ENCODE peak calls at places on chromosome 11, in six cellular contexts. One of them, this sample, is unnamed. For H3K4me1, the result is how much of the 10 kb centered on the place peaks cover.

GRCh38 chr11:114367244-114367957 is 32.9 kb downstream of the C11orf71 start:
- DNase-seq in testis: no peak
- DNase-seq in right cardiac atrium: no peak
- DNase-seq in ovary: no peak
- DNase-seq in right atrium auricular region: no peak
- DNase-seq in psoas muscle: no peak
- DNase-seq in this sample: no peak

GRCh38 chr11:16958833-16959232 is 55.4 kb downstream of the PLEKHA7 start:
- DNase-seq in testis: no peak
- DNase-seq in right cardiac atrium: no peak
- DNase-seq in ovary: no peak
- DNase-seq in right atrium auricular region: peak
- DNase-seq in psoas muscle: no peak
- DNase-seq in this sample: peak

GRCh38 chr11:9180784-9181183 is 84.4 kb downstream of the DENND5A start:
- DNase-seq in testis: no peak
- DNase-seq in right cardiac atrium: no peak
- DNase-seq in ovary: no peak
- DNase-seq in right atrium auricular region: no peak
- DNase-seq in psoas muscle: no peak
- DNase-seq in this sample: no peak

GRCh38 chr11:79956061-79956460 is 515.2 kb upstream of the TENM4 start:
- DNase-seq in testis: no peak
- DNase-seq in right cardiac atrium: no peak
- DNase-seq in ovary: no peak
- DNase-seq in right atrium auricular region: no peak
- DNase-seq in psoas muscle: no peak
- DNase-seq in this sample: no peak

GRCh38 chr11:114399903-114400221 is 449 bp downstream of the C11orf71 start:
- DNase-seq in testis: no peak
- DNase-seq in right cardiac atrium: no peak
- DNase-seq in ovary: no peak
- DNase-seq in right atrium auricular region: peak
- DNase-seq in psoas muscle: peak
- DNase-seq in this sample: peak

GRCh38 chr11:120608760-120609211 is 97.2 kb downstream of the GRIK4 start:
- DNase-seq in testis: no peak
- DNase-seq in right cardiac atrium: peak
- DNase-seq in ovary: no peak
- DNase-seq in right atrium auricular region: no peak
- DNase-seq in psoas muscle: peak
- DNase-seq in this sample: peak

GRCh38 chr11:61054927-61055562 is 47.2 kb upstream of the CD5 start:
- DNase-seq in testis: no peak
- DNase-seq in right cardiac atrium: no peak
- DNase-seq in ovary: no peak
- DNase-seq in right atrium auricular region: no peak
- DNase-seq in psoas muscle: no peak
- DNase-seq in this sample: no peak

GRCh38 chr11:123674297-123674696 is 19.9 kb upstream of the SCN3B start:
- DNase-seq in testis: no peak
- DNase-seq in right cardiac atrium: no peak
- DNase-seq in ovary: no peak
- DNase-seq in right atrium auricular region: no peak
- DNase-seq in psoas muscle: no peak
- DNase-seq in this sample: no peak

GRCh38 chr11:132704796-132705375 is 827.4 kb downstream of the OPCML start:
- DNase-seq in testis: no peak
- DNase-seq in right cardiac atrium: no peak
- DNase-seq in ovary: no peak
- DNase-seq in right atrium auricular region: no peak
- DNase-seq in psoas muscle: no peak
- DNase-seq in this sample: no peak

DNA sequence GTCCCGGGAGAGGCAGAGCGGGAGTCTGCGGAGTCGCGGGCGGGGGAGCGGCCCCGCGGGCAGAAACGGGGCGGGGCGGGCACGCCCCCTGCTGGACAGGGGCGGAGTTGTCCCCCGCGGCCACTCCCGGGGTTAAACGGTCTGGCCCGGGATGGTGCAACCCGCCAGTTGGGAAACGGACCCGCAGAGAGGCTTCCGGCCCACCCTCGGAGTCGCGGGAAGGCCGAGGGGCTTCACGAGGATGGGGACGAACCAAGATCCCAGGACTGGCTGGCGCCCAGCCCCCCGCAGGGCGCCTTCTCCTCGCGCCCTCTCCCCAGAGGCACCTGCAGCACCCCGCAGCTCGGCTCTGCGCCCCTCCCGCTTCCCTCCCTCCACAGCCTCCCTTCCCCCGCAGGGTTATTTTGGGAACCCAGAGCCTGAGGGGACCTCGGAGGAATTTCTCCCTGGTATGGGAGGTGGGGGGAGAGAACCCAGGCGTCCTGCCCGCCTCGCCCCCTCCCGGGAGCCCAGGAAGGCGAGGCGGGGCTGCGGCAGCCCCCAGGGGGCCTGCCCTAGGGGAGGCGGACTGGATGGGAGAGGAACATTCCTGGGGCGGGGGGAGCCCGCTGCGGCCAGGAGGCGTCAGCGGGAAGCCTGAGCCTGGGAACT is 877 bp downstream of the RASGRP2 start:
- DNase-seq in testis: peak
- DNase-seq in right cardiac atrium: peak
- DNase-seq in ovary: peak
- DNase-seq in right atrium auricular region: peak
- DNase-seq in psoas muscle: peak
- DNase-seq in this sample: peak
- H3K27ac ChIP-seq in testis: peak
- H3K27ac ChIP-seq in right cardiac atrium: peak
- H3K27ac ChIP-seq in ovary: no peak
- H3K27ac ChIP-seq in right atrium auricular region: peak
- H3K27ac ChIP-seq in psoas muscle: peak
- H3K27ac ChIP-seq in this sample: peak

GRCh38 chr11:130068986-130069683 is 559 bp upstream of the APLP2 start:
- DNase-seq in testis: peak
- DNase-seq in right cardiac atrium: peak
- DNase-seq in ovary: no peak
- DNase-seq in right atrium auricular region: peak
- DNase-seq in psoas muscle: peak
- DNase-seq in this sample: no peak
- H3K4me1 ChIP-seq in testis: under half
- H3K4me1 ChIP-seq in right cardiac atrium: under half
- H3K4me1 ChIP-seq in ovary: under half
- H3K4me1 ChIP-seq in right atrium auricular region: under half
- H3K4me1 ChIP-seq in psoas muscle: under half
- H3K4me1 ChIP-seq in this sample: under half

DNA sequence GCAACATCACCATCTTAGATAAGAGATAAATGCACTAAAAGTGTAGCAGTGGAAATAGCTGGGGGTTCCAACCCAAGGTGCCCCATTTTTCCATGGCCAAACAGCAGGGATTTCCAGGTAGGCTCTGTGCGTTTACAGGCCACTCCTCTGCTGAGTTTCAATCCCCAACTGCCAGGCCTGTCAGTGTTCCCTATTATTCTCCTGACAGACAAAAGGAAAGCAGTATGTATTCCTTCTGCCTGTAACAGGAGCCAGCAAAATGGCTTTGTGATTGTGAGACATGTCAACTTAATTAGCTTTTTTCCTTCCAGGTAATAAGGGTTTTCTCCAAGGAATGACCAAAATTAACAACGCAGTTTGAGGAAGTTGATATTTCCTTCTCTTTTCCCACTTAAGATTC is 277.0 kb upstream of the MPPED2 start:
- DNase-seq in testis: no peak
- DNase-seq in right cardiac atrium: no peak
- DNase-seq in ovary: no peak
- DNase-seq in right atrium auricular region: no peak
- DNase-seq in psoas muscle: no peak
- DNase-seq in this sample: no peak
- H3K4me3 ChIP-seq in testis: no peak
- H3K4me3 ChIP-seq in right cardiac atrium: no peak
- H3K4me3 ChIP-seq in ovary: no peak
- H3K4me3 ChIP-seq in right atrium auricular region: no peak
- H3K4me3 ChIP-seq in psoas muscle: no peak
- H3K4me3 ChIP-seq in this sample: no peak

GRCh38 chr11:113255741-113256140 is 58.6 kb upstream of the TTC12 start:
- DNase-seq in testis: no peak
- DNase-seq in right cardiac atrium: no peak
- DNase-seq in ovary: no peak
- DNase-seq in right atrium auricular region: no peak
- DNase-seq in psoas muscle: no peak
- DNase-seq in this sample: no peak
- H3K27ac ChIP-seq in testis: no peak
- H3K27ac ChIP-seq in right cardiac atrium: no peak
- H3K27ac ChIP-seq in ovary: no peak
- H3K27ac ChIP-seq in right atrium auricular region: no peak
- H3K27ac ChIP-seq in psoas muscle: no peak
- H3K27ac ChIP-seq in this sample: no peak

GRCh38 chr11:1010551-1011319 is 25.8 kb downstream of the MUC6 start:
- DNase-seq in testis: peak
- DNase-seq in right cardiac atrium: no peak
- DNase-seq in ovary: no peak
- DNase-seq in right atrium auricular region: no peak
- DNase-seq in psoas muscle: no peak
- DNase-seq in this sample: no peak

GRCh38 chr11:1009371-1009770 is 27.1 kb downstream of the MUC6 start:
- DNase-seq in testis: no peak
- DNase-seq in right cardiac atrium: no peak
- DNase-seq in ovary: no peak
- DNase-seq in right atrium auricular region: no peak
- DNase-seq in psoas muscle: no peak
- DNase-seq in this sample: no peak

GRCh38 chr11:1011320-1011698 is 25.2 kb downstream of the MUC6 start:
- DNase-seq in testis: no peak
- DNase-seq in right cardiac atrium: no peak
- DNase-seq in ovary: no peak
- DNase-seq in right atrium auricular region: no peak
- DNase-seq in psoas muscle: no peak
- DNase-seq in this sample: no peak

GRCh38 chr11:1008781-1009180 is 27.7 kb downstream of the MUC6 start:
- DNase-seq in testis: no peak
- DNase-seq in right cardiac atrium: no peak
- DNase-seq in ovary: no peak
- DNase-seq in right atrium auricular region: no peak
- DNase-seq in psoas muscle: no peak
- DNase-seq in this sample: no peak

DNA sequence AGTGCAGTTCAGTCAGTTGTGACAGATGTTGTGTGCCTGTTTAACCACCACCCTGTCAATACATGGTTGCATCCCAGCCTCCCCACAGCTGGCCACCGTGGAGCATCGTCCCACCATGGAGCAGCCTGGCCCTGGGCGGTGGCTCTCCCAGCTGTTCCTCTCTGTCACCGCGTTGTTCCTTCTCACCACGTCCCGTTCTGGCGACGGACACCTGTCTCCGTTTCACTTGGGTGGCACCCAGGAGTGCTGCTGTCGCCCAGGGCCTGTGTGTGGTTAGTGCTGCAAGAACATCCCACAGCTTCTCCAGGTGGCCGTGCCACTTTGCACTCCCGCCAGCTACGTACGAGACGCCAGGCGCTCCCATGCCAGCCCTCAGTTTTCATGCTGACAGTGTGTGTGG is 26.5 kb downstream of the MUC6 start:
- DNase-seq in testis: no peak
- DNase-seq in right cardiac atrium: no peak
- DNase-seq in ovary: no peak
- DNase-seq in right atrium auricular region: no peak
- DNase-seq in psoas muscle: no peak
- DNase-seq in this sample: no peak
- H3K4me1 ChIP-seq in testis: under half
- H3K4me1 ChIP-seq in right cardiac atrium: under half
- H3K4me1 ChIP-seq in ovary: under half
- H3K4me1 ChIP-seq in right atrium auricular region: under half
- H3K4me1 ChIP-seq in psoas muscle: under half
- H3K4me1 ChIP-seq in this sample: under half

GRCh38 chr11:32473282-32473909 is 38.1 kb upstream of the WT1 start:
- DNase-seq in testis: no peak
- DNase-seq in right cardiac atrium: no peak
- DNase-seq in ovary: no peak
- DNase-seq in right atrium auricular region: no peak
- DNase-seq in psoas muscle: no peak
- DNase-seq in this sample: no peak
- H3K4me3 ChIP-seq in testis: no peak
- H3K4me3 ChIP-seq in right cardiac atrium: no peak
- H3K4me3 ChIP-seq in ovary: no peak
- H3K4me3 ChIP-seq in right atrium auricular region: no peak
- H3K4me3 ChIP-seq in psoas muscle: no peak
- H3K4me3 ChIP-seq in this sample: no peak

DNA sequence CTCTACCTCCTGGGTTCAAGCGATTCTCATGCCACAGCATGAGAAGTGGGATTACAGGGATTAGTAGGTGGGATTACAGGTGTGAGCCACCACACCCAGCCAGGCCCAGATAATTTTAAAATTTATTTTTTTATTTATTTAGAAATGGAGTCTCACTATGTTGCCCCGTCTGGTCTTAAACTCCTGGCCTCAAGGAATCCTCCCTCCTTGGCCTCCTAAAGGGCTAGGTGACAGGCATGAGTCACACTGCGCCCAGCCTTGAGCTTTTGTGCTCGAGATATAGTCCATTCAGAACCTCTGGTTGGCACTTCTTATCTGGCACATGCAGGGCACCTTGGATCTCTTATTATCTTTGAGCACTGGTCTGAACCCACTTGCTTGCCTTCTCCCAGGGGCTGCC is 1.5 kb upstream of the SLC3A2 start:
- DNase-seq in testis: no peak
- DNase-seq in right cardiac atrium: no peak
- DNase-seq in ovary: peak
- DNase-seq in right atrium auricular region: no peak
- DNase-seq in psoas muscle: no peak
- DNase-seq in this sample: no peak
- H3K27ac ChIP-seq in testis: peak
- H3K27ac ChIP-seq in right cardiac atrium: peak
- H3K27ac ChIP-seq in ovary: peak
- H3K27ac ChIP-seq in right atrium auricular region: peak
- H3K27ac ChIP-seq in psoas muscle: peak
- H3K27ac ChIP-seq in this sample: peak

DNA sequence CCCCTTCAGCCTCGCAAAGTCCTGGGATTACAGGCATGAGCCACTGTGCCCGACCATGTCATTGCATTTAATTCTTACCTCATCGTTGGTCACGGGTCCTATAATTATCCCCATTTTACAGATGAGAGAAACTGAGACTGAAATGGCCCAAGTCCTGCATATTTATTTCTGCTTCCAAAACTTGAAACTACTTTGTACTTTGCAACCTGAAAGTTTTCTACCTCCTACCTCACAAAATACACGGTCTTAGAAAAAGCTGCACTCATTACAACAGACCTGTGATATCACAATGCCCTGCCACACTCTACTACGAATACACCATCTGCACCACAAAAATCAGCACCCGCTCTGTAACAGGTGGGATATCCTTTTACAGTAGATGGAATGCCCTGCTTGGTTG is 189.1 kb downstream of the ADAMTS15 start:
- DNase-seq in testis: no peak
- DNase-seq in right cardiac atrium: no peak
- DNase-seq in ovary: no peak
- DNase-seq in right atrium auricular region: no peak
- DNase-seq in psoas muscle: no peak
- DNase-seq in this sample: no peak
- H3K4me1 ChIP-seq in testis: under half
- H3K4me1 ChIP-seq in right cardiac atrium: under half
- H3K4me1 ChIP-seq in ovary: under half
- H3K4me1 ChIP-seq in right atrium auricular region: under half
- H3K4me1 ChIP-seq in psoas muscle: under half
- H3K4me1 ChIP-seq in this sample: under half

This sample was measured in lower lobe of right lung.